ENCODE peak calls at places on chromosome 14, in eight cellular contexts. One of them, this sample, is unnamed.
A peak's percentile ranks its signal among the peaks of the same experiment; 100 is the strongest.

GRCh38 chr14:91417983-91418386 is 365 bp upstream of the CCDC88C start:
- DNase-seq in AG09319: no peak
- DNase-seq in left ventricle myocardium inferior: no peak
- DNase-seq in HFF-Myc: no peak
- DNase-seq in AG10803: no peak
- DNase-seq in choroid plexus epithelial cell: no peak
- DNase-seq in CD4-positive, alpha-beta T cell: peak; percentile 50
- DNase-seq in GM06990: peak; percentile 82
- DNase-seq in this sample: no peak

GRCh38 chr14:39182770-39183684 is 8.0 kb downstream of the PNN start:
- DNase-seq in GM06990: no peak
- DNase-seq in AG09319: no peak
- DNase-seq in CD4-positive, alpha-beta T cell: no peak
- DNase-seq in AG10803: no peak
- DNase-seq in left ventricle myocardium inferior: no peak
- DNase-seq in HFF-Myc: no peak
- DNase-seq in choroid plexus epithelial cell: no peak
- DNase-seq in this sample: no peak

GRCh38 chr14:31124197-31124596 is 83.4 kb downstream of the HECTD1 start:
- DNase-seq in GM06990: no peak
- DNase-seq in AG09319: no peak
- DNase-seq in AG10803: no peak
- DNase-seq in HFF-Myc: no peak
- DNase-seq in CD4-positive, alpha-beta T cell: no peak
- DNase-seq in left ventricle myocardium inferior: no peak
- DNase-seq in choroid plexus epithelial cell: no peak
- DNase-seq in this sample: no peak

GRCh38 chr14:51638071-51638944 is 13.4 kb upstream of the FRMD6 start:
- DNase-seq in AG10803: peak; percentile 94
- DNase-seq in CD4-positive, alpha-beta T cell: no peak
- DNase-seq in GM06990: no peak
- DNase-seq in HFF-Myc: no peak
- DNase-seq in choroid plexus epithelial cell: peak; percentile 47
- DNase-seq in left ventricle myocardium inferior: no peak
- DNase-seq in AG09319: no peak
- DNase-seq in this sample: peak; percentile 59

GRCh38 chr14:94773017-94773681 is 3.2 kb upstream of the GSC start:
- DNase-seq in AG10803: no peak
- DNase-seq in AG09319: no peak
- DNase-seq in GM06990: no peak
- DNase-seq in left ventricle myocardium inferior: no peak
- DNase-seq in choroid plexus epithelial cell: no peak
- DNase-seq in CD4-positive, alpha-beta T cell: no peak
- DNase-seq in HFF-Myc: no peak
- DNase-seq in this sample: no peak

GRCh38 chr14:98731286-98731685 is 540.7 kb downstream of the BCL11B start:
- DNase-seq in HFF-Myc: no peak
- DNase-seq in choroid plexus epithelial cell: no peak
- DNase-seq in left ventricle myocardium inferior: no peak
- DNase-seq in CD4-positive, alpha-beta T cell: no peak
- DNase-seq in AG09319: no peak
- DNase-seq in GM06990: no peak
- DNase-seq in AG10803: no peak
- DNase-seq in this sample: no peak

GRCh38 chr14:51004801-51005526 is 60.7 kb upstream of the PYGL start:
- DNase-seq in AG09319: no peak
- DNase-seq in left ventricle myocardium inferior: no peak
- DNase-seq in CD4-positive, alpha-beta T cell: no peak
- DNase-seq in AG10803: peak; percentile 41
- DNase-seq in choroid plexus epithelial cell: peak; percentile 38
- DNase-seq in HFF-Myc: no peak
- DNase-seq in GM06990: no peak
- DNase-seq in this sample: peak; percentile 76

GRCh38 chr14:105700622-105701288 is 174.4 kb downstream of the TMEM121 start:
- DNase-seq in CD4-positive, alpha-beta T cell: no peak
- DNase-seq in choroid plexus epithelial cell: no peak
- DNase-seq in HFF-Myc: no peak
- DNase-seq in GM06990: peak; percentile 85
- DNase-seq in left ventricle myocardium inferior: no peak
- DNase-seq in AG09319: no peak
- DNase-seq in AG10803: no peak
- DNase-seq in this sample: no peak

GRCh38 chr14:32507029-32507984 is 178.2 kb downstream of the AKAP6 start:
- DNase-seq in AG10803: peak; percentile 96
- DNase-seq in left ventricle myocardium inferior: no peak
- DNase-seq in AG09319: peak; percentile 68
- DNase-seq in GM06990: no peak
- DNase-seq in HFF-Myc: no peak
- DNase-seq in choroid plexus epithelial cell: peak; percentile 91
- DNase-seq in CD4-positive, alpha-beta T cell: no peak
- DNase-seq in this sample: peak; percentile 90

GRCh38 chr14:54209501-54210231 is 187.1 kb upstream of the CDKN3 start:
- DNase-seq in left ventricle myocardium inferior: no peak
- DNase-seq in HFF-Myc: no peak
- DNase-seq in AG10803: peak; percentile 79
- DNase-seq in CD4-positive, alpha-beta T cell: no peak
- DNase-seq in choroid plexus epithelial cell: peak; percentile 81
- DNase-seq in GM06990: no peak
- DNase-seq in AG09319: peak; percentile 19
- DNase-seq in this sample: no peak

GRCh38 chr14:92994131-92994676 is 71.3 kb downstream of the CHGA start:
- DNase-seq in choroid plexus epithelial cell: no peak
- DNase-seq in AG10803: no peak
- DNase-seq in CD4-positive, alpha-beta T cell: no peak
- DNase-seq in GM06990: no peak
- DNase-seq in HFF-Myc: no peak
- DNase-seq in AG09319: no peak
- DNase-seq in left ventricle myocardium inferior: no peak
- DNase-seq in this sample: no peak

GRCh38 chr14:21846227-21846885 is 172.7 kb upstream of the OR4E1 start:
- DNase-seq in choroid plexus epithelial cell: peak; percentile 20
- DNase-seq in left ventricle myocardium inferior: no peak
- DNase-seq in HFF-Myc: no peak
- DNase-seq in GM06990: no peak
- DNase-seq in AG10803: no peak
- DNase-seq in CD4-positive, alpha-beta T cell: peak; percentile 52
- DNase-seq in AG09319: no peak
- DNase-seq in this sample: no peak

GRCh38 chr14:88868558-88869159 is 44.2 kb downstream of the TTC8 start:
- DNase-seq in AG09319: no peak
- DNase-seq in CD4-positive, alpha-beta T cell: no peak
- DNase-seq in left ventricle myocardium inferior: no peak
- DNase-seq in AG10803: peak; percentile 22
- DNase-seq in choroid plexus epithelial cell: peak; percentile 52
- DNase-seq in HFF-Myc: no peak
- DNase-seq in GM06990: no peak
- DNase-seq in this sample: no peak

GRCh38 chr14:75982724-75983358 is 1.0 kb upstream of the TGFB3 start:
- DNase-seq in choroid plexus epithelial cell: peak; percentile 84
- DNase-seq in HFF-Myc: no peak
- DNase-seq in CD4-positive, alpha-beta T cell: no peak
- DNase-seq in AG10803: peak; percentile 78
- DNase-seq in AG09319: no peak
- DNase-seq in left ventricle myocardium inferior: peak; percentile 82
- DNase-seq in GM06990: peak; percentile 46
- DNase-seq in this sample: peak; percentile 81

GRCh38 chr14:60339571-60339970 is 90.5 kb downstream of the PPM1A start:
- DNase-seq in HFF-Myc: no peak
- DNase-seq in left ventricle myocardium inferior: no peak
- DNase-seq in choroid plexus epithelial cell: no peak
- DNase-seq in CD4-positive, alpha-beta T cell: no peak
- DNase-seq in AG09319: no peak
- DNase-seq in AG10803: no peak
- DNase-seq in GM06990: no peak
- DNase-seq in this sample: peak; percentile 22

GRCh38 chr14:22265319-22266140 is 323.5 kb downstream of the DAD1 start:
- DNase-seq in CD4-positive, alpha-beta T cell: no peak
- DNase-seq in choroid plexus epithelial cell: peak; percentile 66
- DNase-seq in AG09319: no peak
- DNase-seq in HFF-Myc: no peak
- DNase-seq in GM06990: no peak
- DNase-seq in AG10803: no peak
- DNase-seq in left ventricle myocardium inferior: no peak
- DNase-seq in this sample: no peak

GRCh38 chr14:61766136-61766535 is 3.9 kb downstream of the SNAPC1 start:
- DNase-seq in HFF-Myc: no peak
- DNase-seq in AG10803: no peak
- DNase-seq in choroid plexus epithelial cell: no peak
- DNase-seq in AG09319: no peak
- DNase-seq in CD4-positive, alpha-beta T cell: no peak
- DNase-seq in GM06990: no peak
- DNase-seq in left ventricle myocardium inferior: no peak
- DNase-seq in this sample: no peak

DNA sequence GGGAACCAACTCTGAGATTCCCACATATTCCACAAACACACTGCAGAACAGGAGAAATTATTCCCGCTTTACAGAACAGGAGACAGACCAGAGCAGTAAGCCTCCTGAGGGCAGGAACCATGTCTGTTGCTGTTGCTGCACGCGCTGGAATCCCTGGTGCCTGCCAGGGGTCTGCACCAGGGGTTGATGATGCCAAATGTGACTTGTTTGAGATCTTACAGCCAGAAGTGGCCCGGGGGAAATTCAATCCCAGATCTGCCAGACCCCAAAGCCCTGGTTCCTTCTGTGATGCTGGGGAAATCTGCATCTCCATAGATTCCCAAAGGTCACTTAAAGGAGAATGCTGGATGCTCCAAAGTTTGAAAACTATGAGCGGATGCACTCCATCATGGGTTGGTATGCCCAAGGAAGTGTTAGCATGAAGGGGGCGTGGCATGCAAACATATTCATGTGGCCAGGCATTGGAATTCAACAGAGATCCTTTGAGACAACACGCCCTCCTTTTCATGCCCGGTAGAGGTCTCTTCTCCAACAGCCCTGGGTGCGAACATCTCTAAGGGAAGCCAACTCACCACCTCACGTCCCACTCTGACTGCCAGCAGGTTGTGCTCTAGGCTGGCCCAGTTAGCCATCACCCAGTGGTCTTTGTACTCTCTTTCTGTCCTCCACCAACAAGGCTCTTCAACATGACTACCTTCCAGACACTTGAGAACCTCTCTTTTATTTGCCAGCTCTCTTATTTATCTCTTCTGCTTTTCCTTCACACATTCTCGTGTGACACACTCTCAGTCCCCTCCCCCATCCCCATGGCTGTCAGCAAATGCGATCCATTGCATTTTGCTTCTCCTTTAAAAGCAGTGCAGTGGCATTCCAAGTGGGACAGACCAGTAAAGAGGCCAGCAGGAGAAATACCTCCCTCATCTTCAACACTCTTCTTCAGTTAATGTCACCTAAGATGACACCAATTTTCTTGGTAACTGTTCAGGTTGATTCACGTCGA is 131.3 kb downstream of the ZFP36L1 start:
- DNase-seq in AG10803: no peak
- DNase-seq in HFF-Myc: no peak
- DNase-seq in left ventricle myocardium inferior: no peak
- DNase-seq in GM06990: no peak
- DNase-seq in AG09319: no peak
- DNase-seq in CD4-positive, alpha-beta T cell: no peak
- DNase-seq in choroid plexus epithelial cell: no peak
- DNase-seq in this sample: no peak
- TF ChIP-seq CTCF in AG10803: no peak
- TF ChIP-seq CTCF in HFF-Myc: no peak
- TF ChIP-seq CTCF in left ventricle myocardium inferior: no peak
- TF ChIP-seq CTCF in GM06990: no peak
- TF ChIP-seq CTCF in AG09319: no peak
- TF ChIP-seq CTCF in CD4-positive, alpha-beta T cell: no peak
- TF ChIP-seq CTCF in choroid plexus epithelial cell: no peak
- TF ChIP-seq CTCF in this sample: no peak

GRCh38 chr14:36099619-36100018 is 76.9 kb downstream of the PTCSC3 start:
- DNase-seq in HFF-Myc: no peak
- DNase-seq in AG09319: no peak
- DNase-seq in choroid plexus epithelial cell: no peak
- DNase-seq in AG10803: no peak
- DNase-seq in GM06990: no peak
- DNase-seq in CD4-positive, alpha-beta T cell: no peak
- DNase-seq in left ventricle myocardium inferior: no peak
- DNase-seq in this sample: no peak

DNA sequence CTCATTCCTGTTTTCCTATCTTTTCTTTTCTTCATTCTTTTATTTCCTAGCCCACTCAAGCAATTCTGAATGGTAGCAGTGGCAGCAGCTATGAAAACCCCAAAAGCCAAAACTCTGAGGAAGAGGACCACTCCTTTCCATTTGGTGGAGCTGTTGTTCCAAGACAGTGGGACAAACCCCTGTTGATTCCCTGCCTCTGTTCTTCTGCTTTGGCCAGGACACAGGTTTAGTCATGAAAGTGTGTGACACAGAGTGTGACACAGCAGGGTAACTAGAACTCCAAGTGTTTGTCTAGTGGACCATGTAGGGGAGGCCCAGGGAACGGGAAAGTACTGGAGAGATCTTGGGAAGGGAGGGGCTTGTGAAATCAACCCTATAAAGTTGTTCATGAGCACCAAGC is 71.1 kb downstream of the PTCSC3 start:
- DNase-seq in CD4-positive, alpha-beta T cell: no peak
- DNase-seq in left ventricle myocardium inferior: no peak
- DNase-seq in choroid plexus epithelial cell: no peak
- DNase-seq in HFF-Myc: no peak
- DNase-seq in GM06990: no peak
- DNase-seq in AG09319: no peak
- DNase-seq in AG10803: no peak
- DNase-seq in this sample: no peak
- TF ChIP-seq CTCF in CD4-positive, alpha-beta T cell: no peak
- TF ChIP-seq CTCF in left ventricle myocardium inferior: no peak
- TF ChIP-seq CTCF in choroid plexus epithelial cell: peak; percentile 17
- TF ChIP-seq CTCF in HFF-Myc: no peak
- TF ChIP-seq CTCF in GM06990: peak; percentile 9
- TF ChIP-seq CTCF in AG09319: no peak
- TF ChIP-seq CTCF in AG10803: peak; percentile 15
- TF ChIP-seq CTCF in this sample: no peak

GRCh38 chr14:69504775-69505174 is 20.2 kb downstream of the PLEKHD1 start:
- DNase-seq in left ventricle myocardium inferior: no peak
- DNase-seq in GM06990: no peak
- DNase-seq in AG09319: no peak
- DNase-seq in AG10803: no peak
- DNase-seq in CD4-positive, alpha-beta T cell: no peak
- DNase-seq in choroid plexus epithelial cell: no peak
- DNase-seq in HFF-Myc: no peak
- DNase-seq in this sample: no peak
- TF ChIP-seq CTCF in left ventricle myocardium inferior: no peak
- TF ChIP-seq CTCF in GM06990: no peak
- TF ChIP-seq CTCF in AG09319: no peak
- TF ChIP-seq CTCF in AG10803: no peak
- TF ChIP-seq CTCF in CD4-positive, alpha-beta T cell: no peak
- TF ChIP-seq CTCF in choroid plexus epithelial cell: no peak
- TF ChIP-seq CTCF in HFF-Myc: no peak
- TF ChIP-seq CTCF in this sample: no peak

DNA sequence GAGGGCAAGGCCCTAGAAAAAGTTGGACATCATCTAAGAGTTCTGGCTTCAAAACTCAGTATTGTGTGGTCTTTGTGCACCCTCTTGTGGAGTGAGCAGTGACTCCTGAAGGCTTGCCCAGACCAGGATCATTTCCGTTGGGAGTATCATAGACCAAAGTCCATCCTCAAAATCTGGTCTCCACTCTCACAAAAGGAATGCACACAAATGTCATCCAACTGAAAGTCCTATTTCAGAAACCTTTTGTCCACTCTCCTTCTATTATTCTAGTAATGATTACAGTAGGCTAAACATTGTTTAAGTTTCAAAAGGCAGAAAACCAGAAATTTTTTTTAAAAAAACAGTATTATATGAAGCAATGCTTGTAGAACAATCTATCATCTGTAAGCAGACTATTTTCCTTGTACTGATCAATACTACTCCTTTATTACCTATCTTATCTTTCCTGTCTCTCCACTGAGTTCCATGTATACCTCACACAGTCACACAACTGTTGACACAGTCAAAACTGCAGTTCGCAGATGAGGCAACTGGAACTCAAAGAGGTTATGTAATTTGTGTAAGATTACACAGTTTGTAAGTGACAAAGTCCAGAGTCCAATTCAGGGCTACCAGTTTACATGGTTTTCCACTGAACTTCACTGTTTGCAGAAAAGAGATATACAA is 41.4 kb downstream of the COX16 start:
- DNase-seq in CD4-positive, alpha-beta T cell: no peak
- DNase-seq in left ventricle myocardium inferior: no peak
- DNase-seq in choroid plexus epithelial cell: peak; percentile 88
- DNase-seq in AG10803: peak; percentile 49
- DNase-seq in HFF-Myc: peak; percentile 36
- DNase-seq in AG09319: peak; percentile 4
- DNase-seq in GM06990: no peak
- DNase-seq in this sample: peak; percentile 71
- TF ChIP-seq CTCF in CD4-positive, alpha-beta T cell: no peak
- TF ChIP-seq CTCF in left ventricle myocardium inferior: peak; percentile 57
- TF ChIP-seq CTCF in choroid plexus epithelial cell: peak; percentile 87
- TF ChIP-seq CTCF in AG10803: peak; percentile 57
- TF ChIP-seq CTCF in HFF-Myc: peak; percentile 59
- TF ChIP-seq CTCF in AG09319: peak; percentile 34
- TF ChIP-seq CTCF in GM06990: peak; percentile 36
- TF ChIP-seq CTCF in this sample: peak; percentile 53

This sample was measured in foreskin fibroblast.